ENCODE peak calls at places on chromosome 1, in eight cellular contexts. Z is CD8-positive, alpha-beta T cell; A is aorta; N is heart left ventricle; F is naive thymus-derived CD4-positive, alpha-beta T cell; V is heart right ventricle; B is psoas muscle; G is cardiac muscle cell. O is an unnamed sample.
A peak's percentile ranks its signal among the peaks of the same experiment; 100 is the strongest.

GRCh38 chr1:19735419-19736127 is 64.1 kb downstream of the TMCO4 start:
- DNase-seq in Z (no peak), A (peak; percentile 92), N (peak; percentile 74), F (no peak), V (peak; percentile 59), B (peak; percentile 78), G (peak; percentile 92), O (no peak)

GRCh38 chr1:224929335-224930237 is at the start of gene DNAH14:
- DNase-seq in Z (no peak), A (peak; percentile 85), N (peak; percentile 64), F (no peak), V (peak; percentile 57), B (peak; percentile 62), G (peak; percentile 88), O (no peak)

GRCh38 chr1:14390816-14391215 is 207.7 kb upstream of the KAZN start:
- DNase-seq in Z (no peak), A (no peak), N (no peak), F (no peak), V (no peak), B (no peak), G (peak; percentile 7), O (no peak)

GRCh38 chr1:93180723-93181613 is at the start of gene CCDC18:
- DNase-seq in Z (peak; percentile 71), A (no peak), N (no peak), F (peak; percentile 63), V (no peak), B (no peak), G (peak; percentile 42), O (no peak)

GRCh38 chr1:8116892-8117262 is 90.8 kb upstream of the ERRFI1 start:
- DNase-seq in Z (no peak), A (peak; percentile 83), N (peak; percentile 81), F (no peak), V (peak; percentile 63), B (peak; percentile 65), G (peak; percentile 91), O (no peak)

GRCh38 chr1:182229907-182230522 is 161.6 kb downstream of the GLUL start:
- DNase-seq in Z (no peak), A (no peak), N (no peak), F (no peak), V (no peak), B (no peak), G (no peak), O (no peak)

GRCh38 chr1:91757760-91758545 is 128.0 kb downstream of the TGFBR3 start:
- DNase-seq in Z (no peak), A (no peak), N (no peak), F (no peak), V (no peak), B (no peak), G (no peak), O (no peak)

GRCh38 chr1:106831511-106831910 is 225.0 kb upstream of the PRMT6 start:
- DNase-seq in Z (no peak), A (no peak), N (no peak), F (no peak), V (no peak), B (no peak), G (peak; percentile 2), O (no peak)

GRCh38 chr1:75969550-75969949 is 37.3 kb upstream of the ASB17 start:
- DNase-seq in Z (no peak), A (no peak), N (no peak), F (no peak), V (no peak), B (no peak), G (no peak), O (no peak)

GRCh38 chr1:26921462-26922200 is at the start of gene NUDC:
- DNase-seq in Z (peak; percentile 96), A (peak; percentile 98), N (peak; percentile 98), F (peak; percentile 96), V (peak; percentile 96), B (peak; percentile 97), G (peak; percentile 98), O (peak; percentile 95)

GRCh38 chr1:207833956-207834660 is 76.8 kb downstream of the CD34 start:
- DNase-seq in Z (no peak), A (no peak), N (no peak), F (no peak), V (no peak), B (no peak), G (no peak), O (no peak)

GRCh38 chr1:207839083-207839413 is 71.9 kb downstream of the CD34 start:
- DNase-seq in Z (no peak), A (no peak), N (no peak), F (no peak), V (no peak), B (no peak), G (no peak), O (no peak)

GRCh38 chr1:207835958-207836357 is 75.0 kb downstream of the CD34 start:
- DNase-seq in Z (no peak), A (no peak), N (no peak), F (no peak), V (no peak), B (no peak), G (no peak), O (no peak)

GRCh38 chr1:207838156-207839082 is 72.5 kb downstream of the CD34 start:
- DNase-seq in Z (no peak), A (peak; percentile 79), N (peak; percentile 87), F (no peak), V (peak; percentile 76), B (peak; percentile 63), G (peak; percentile 30), O (no peak)

DNA sequence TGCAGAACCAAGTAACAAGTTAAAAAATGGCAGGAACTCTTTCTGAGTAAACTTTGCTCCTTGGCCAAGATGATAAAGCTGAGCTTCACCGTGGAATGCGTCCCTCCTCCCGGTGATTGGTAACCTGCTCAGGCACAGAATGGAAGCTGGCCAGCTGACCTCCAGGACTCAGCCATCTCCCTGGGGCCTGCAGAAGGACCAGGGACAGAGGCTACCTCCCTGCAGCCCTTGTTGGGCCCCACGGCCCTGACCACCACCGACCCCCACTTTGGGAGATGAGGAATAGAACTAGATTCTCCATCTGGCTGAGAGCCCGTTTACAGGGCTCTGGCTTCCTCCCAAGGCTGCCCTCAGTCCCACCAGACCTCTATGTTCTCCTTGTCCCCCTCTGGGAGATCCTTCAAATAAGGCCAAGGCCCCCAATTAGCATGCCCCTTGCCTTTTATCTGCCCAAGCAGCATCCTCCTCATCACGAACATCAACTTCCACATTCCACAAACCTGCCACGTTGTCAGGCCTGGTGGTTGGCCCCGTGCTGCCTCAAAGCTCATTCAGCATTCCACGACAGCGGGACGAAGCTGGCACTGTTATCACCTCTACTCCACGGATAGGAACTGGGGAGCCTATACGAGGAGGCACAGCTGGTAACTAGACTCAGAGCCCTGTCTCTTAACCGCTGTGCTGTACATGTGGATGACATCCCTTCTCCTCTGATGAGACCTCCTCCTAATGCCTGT is 74.1 kb downstream of the CD34 start:
- DNase-seq in Z (no peak), A (no peak), N (peak; percentile 43), F (no peak), V (no peak), B (no peak), G (no peak), O (no peak)
- H3K4me1 ChIP-seq in Z (peaks cover 70% of the 10 kb centered on the region), A (peaks cover 4% of the 10 kb centered on the region), N (peaks cover 70% of the 10 kb centered on the region), F (peaks cover 73% of the 10 kb centered on the region), V (peaks cover 87% of the 10 kb centered on the region), B (peaks cover 71% of the 10 kb centered on the region), G (no peaks in the 10 kb centered on the region), O (peaks cover 77% of the 10 kb centered on the region)

GRCh38 chr1:113946668-113947387 is 17.7 kb downstream of the HIPK1 start:
- DNase-seq in Z (no peak), A (no peak), N (no peak), F (no peak), V (no peak), B (no peak), G (peak; percentile 27), O (no peak)

GRCh38 chr1:113943028-113943811 is 14.1 kb downstream of the HIPK1 start:
- DNase-seq in Z (no peak), A (no peak), N (no peak), F (no peak), V (no peak), B (no peak), G (peak; percentile 82), O (no peak)

GRCh38 chr1:113947388-113948107 is 18.4 kb downstream of the HIPK1 start:
- DNase-seq in Z (no peak), A (no peak), N (no peak), F (no peak), V (no peak), B (no peak), G (no peak), O (no peak)

GRCh38 chr1:113945329-113945728 is 16.2 kb downstream of the HIPK1 start:
- DNase-seq in Z (no peak), A (no peak), N (no peak), F (no peak), V (no peak), B (no peak), G (no peak), O (no peak)

GRCh38 chr1:113946112-113946511 is 17.0 kb downstream of the HIPK1 start:
- DNase-seq in Z (no peak), A (no peak), N (no peak), F (peak; percentile 16), V (no peak), B (no peak), G (no peak), O (no peak)
- H3K36me3 ChIP-seq in Z (peaks cover 2% of the 10 kb centered on the region), A (peaks cover 3% of the 10 kb centered on the region), N (peaks cover 27% of the 10 kb centered on the region), F (no peaks in the 10 kb centered on the region), V (no peaks in the 10 kb centered on the region), B (peaks cover 23% of the 10 kb centered on the region), G (peaks cover 4% of the 10 kb centered on the region), O (peaks cover 9% of the 10 kb centered on the region)

DNA sequence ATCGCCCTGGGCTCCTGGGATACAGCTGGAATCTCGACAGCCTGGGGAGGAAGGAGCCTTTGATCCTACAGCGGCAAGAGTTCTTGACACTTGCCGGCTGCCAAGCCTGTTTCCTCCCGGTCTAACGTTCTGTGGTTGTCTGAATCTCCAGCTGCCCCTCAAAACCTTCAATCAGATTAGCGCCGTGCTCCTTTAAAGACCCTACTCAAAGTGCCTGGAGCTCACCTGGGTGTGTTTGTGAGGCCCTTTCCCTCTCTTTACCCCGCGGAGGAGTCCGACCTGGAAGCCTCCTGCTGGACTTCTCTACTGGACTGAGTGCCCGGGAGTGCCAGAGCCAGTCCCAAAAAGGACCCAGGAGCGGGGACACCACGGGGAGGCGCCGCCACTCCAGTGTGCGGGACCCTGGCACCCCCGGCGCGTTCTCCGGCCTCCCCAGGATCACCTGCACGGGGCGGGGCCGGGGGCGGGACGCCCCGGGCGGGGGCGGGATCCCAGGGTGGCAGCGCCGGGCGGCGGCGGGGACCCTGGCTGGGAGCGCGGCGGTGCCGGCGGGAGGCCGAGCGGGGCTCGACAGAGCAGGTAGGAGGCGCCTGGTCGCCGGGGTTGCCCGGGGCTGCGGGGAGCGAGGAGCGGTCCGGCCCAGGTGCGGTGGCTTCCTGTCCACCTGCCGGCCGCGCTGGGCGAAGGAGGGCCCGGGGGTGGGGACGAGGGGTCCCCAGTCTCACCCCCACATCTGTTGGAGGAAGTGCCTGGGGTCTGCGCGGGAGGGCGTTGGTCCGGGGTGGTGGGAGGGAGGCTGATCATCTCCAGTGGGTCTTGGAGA is at the start of gene NCMAP:
- DNase-seq in Z (peak; percentile 59), A (peak; percentile 63), N (no peak), F (peak; percentile 47), V (peak; percentile 27), B (no peak), G (no peak), O (peak; percentile 45)
- H3K27me3 ChIP-seq in Z (peaks cover 3% of the 10 kb centered on the region), A (no peaks in the 10 kb centered on the region), N (peaks cover 18% of the 10 kb centered on the region), F (no peaks in the 10 kb centered on the region), V (peaks cover 6% of the 10 kb centered on the region), B (peaks cover 42% of the 10 kb centered on the region), G (peaks cover 26% of the 10 kb centered on the region), O (peaks cover 7% of the 10 kb centered on the region)

DNA sequence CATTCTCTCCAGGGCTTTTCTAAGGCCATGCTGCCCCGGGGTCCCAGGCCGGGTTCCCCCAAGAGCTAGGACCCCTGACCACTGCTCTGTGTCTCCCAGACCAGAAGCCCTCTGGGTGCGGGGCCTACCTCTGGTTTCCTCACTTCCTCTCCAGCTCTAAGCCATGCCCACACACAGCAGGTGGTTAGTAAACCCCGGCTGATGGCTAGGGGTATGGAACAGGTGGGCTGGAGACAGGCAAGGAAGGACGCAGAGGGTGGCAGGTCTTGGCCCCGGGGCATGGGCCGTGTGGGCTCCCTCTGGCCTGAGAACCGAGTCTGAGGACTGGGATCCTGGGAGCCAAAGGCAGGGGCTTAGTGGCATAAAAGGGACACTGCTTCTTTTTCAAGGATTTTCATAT is 15.9 kb upstream of the PLCH2 start:
- DNase-seq in Z (no peak), A (no peak), N (no peak), F (no peak), V (no peak), B (no peak), G (no peak), O (no peak)
- H3K4me1 ChIP-seq in Z (no peaks in the 10 kb centered on the region), A (no peaks in the 10 kb centered on the region), N (peaks cover 8% of the 10 kb centered on the region), F (no peaks in the 10 kb centered on the region), V (no peaks in the 10 kb centered on the region), B (no peaks in the 10 kb centered on the region), G (peaks cover 5% of the 10 kb centered on the region), O (no peaks in the 10 kb centered on the region)

O was measured in CD8-positive, alpha-beta memory T cell.